ENCODE peak calls at places on chromosome 4, in ten cellular contexts. Z, G, T, I, J, V, F, X, H and Y are unnamed samples. For H3K4me1, the result is how much of the 10 kb centered on the place peaks cover.

GRCh38 chr4:6372649-6373525 is 99.5 kb downstream of the PPP2R2C start:
- DNase-seq in Z (no peak), G (peak), T (peak), I (no peak), J (no peak), V (no peak), F (no peak), X (peak), H (peak), Y (no peak)

GRCh38 chr4:146591986-146592385 is 46.7 kb upstream of the POU4F2 start:
- DNase-seq in Z (no peak), G (no peak), T (no peak), I (no peak), J (no peak), V (no peak), F (no peak), X (no peak), H (no peak), Y (no peak)

GRCh38 chr4:15691346-15692140 is 9.9 kb downstream of the FAM200B start:
- DNase-seq in Z (no peak), G (no peak), T (no peak), I (no peak), J (no peak), V (no peak), F (no peak), X (no peak), H (peak), Y (no peak)

GRCh38 chr4:18664051-18664450 is 642.5 kb upstream of the LCORL start:
- DNase-seq in Z (no peak), G (no peak), T (no peak), I (no peak), J (no peak), V (no peak), F (no peak), X (no peak), H (no peak), Y (no peak)

GRCh38 chr4:3721186-3721585 is 45.0 kb upstream of the ADRA2C start:
- DNase-seq in Z (no peak), G (no peak), T (no peak), I (no peak), J (no peak), V (no peak), F (no peak), X (no peak), H (no peak), Y (no peak)

GRCh38 chr4:26372525-26373172 is 51.8 kb downstream of the RBPJ start:
- DNase-seq in Z (no peak), G (no peak), T (peak), I (no peak), J (no peak), V (no peak), F (peak), X (peak), H (peak), Y (no peak)

GRCh38 chr4:161121451-161121850 is 1042.3 kb downstream of the FSTL5 start:
- DNase-seq in Z (no peak), G (no peak), T (no peak), I (no peak), J (no peak), V (no peak), F (no peak), X (no peak), H (no peak), Y (no peak)

GRCh38 chr4:106291678-106292077 is 24.3 kb downstream of the TBCK start:
- DNase-seq in Z (no peak), G (no peak), T (no peak), I (no peak), J (no peak), V (no peak), F (no peak), X (no peak), H (no peak), Y (no peak)

GRCh38 chr4:79851625-79852304 is 221.3 kb downstream of the ANTXR2 start:
- DNase-seq in Z (no peak), G (no peak), T (no peak), I (no peak), J (no peak), V (no peak), F (no peak), X (no peak), H (no peak), Y (no peak)

GRCh38 chr4:88054909-88055308 is 47.5 kb downstream of the PKD2 start:
- DNase-seq in Z (peak), G (peak), T (peak), I (no peak), J (no peak), V (no peak), F (no peak), X (no peak), H (peak), Y (peak)

GRCh38 chr4:10118355-10119004 is 1.9 kb upstream of the WDR1 start:
- DNase-seq in Z (no peak), G (no peak), T (no peak), I (no peak), J (no peak), V (no peak), F (no peak), X (peak), H (no peak), Y (no peak)

GRCh38 chr4:53916431-53916889 is 147.9 kb downstream of the CHIC2 start:
- DNase-seq in Z (no peak), G (no peak), T (no peak), I (no peak), J (no peak), V (no peak), F (no peak), X (no peak), H (no peak), Y (no peak)

GRCh38 chr4:103008875-103009729 is 10.4 kb downstream of the SLC9B1 start:
- DNase-seq in Z (no peak), G (peak), T (peak), I (no peak), J (no peak), V (no peak), F (no peak), X (peak), H (peak), Y (no peak)
- TF ChIP-seq POLR2AphosphoS5 in Z (no peak), G (no peak), T (no peak), I (no peak), J (no peak), V (no peak), F (no peak), X (no peak), H (no peak), Y (peak)

GRCh38 chr4:213971-214370 is 89.7 kb downstream of the ZNF718 start:
- DNase-seq in Z (no peak), G (no peak), T (no peak), I (no peak), J (no peak), V (no peak), F (no peak), X (no peak), H (no peak), Y (no peak)

GRCh38 chr4:212438-213174 is 88.3 kb downstream of the ZNF718 start:
- DNase-seq in Z (peak), G (peak), T (peak), I (no peak), J (peak), V (peak), F (peak), X (no peak), H (no peak), Y (peak)

GRCh38 chr4:206054-206453 is 81.8 kb downstream of the ZNF718 start:
- DNase-seq in Z (no peak), G (no peak), T (no peak), I (no peak), J (no peak), V (no peak), F (no peak), X (no peak), H (no peak), Y (no peak)

GRCh38 chr4:205097-205756 is 80.9 kb downstream of the ZNF718 start:
- DNase-seq in Z (no peak), G (no peak), T (no peak), I (no peak), J (no peak), V (no peak), F (no peak), X (no peak), H (no peak), Y (no peak)

DNA sequence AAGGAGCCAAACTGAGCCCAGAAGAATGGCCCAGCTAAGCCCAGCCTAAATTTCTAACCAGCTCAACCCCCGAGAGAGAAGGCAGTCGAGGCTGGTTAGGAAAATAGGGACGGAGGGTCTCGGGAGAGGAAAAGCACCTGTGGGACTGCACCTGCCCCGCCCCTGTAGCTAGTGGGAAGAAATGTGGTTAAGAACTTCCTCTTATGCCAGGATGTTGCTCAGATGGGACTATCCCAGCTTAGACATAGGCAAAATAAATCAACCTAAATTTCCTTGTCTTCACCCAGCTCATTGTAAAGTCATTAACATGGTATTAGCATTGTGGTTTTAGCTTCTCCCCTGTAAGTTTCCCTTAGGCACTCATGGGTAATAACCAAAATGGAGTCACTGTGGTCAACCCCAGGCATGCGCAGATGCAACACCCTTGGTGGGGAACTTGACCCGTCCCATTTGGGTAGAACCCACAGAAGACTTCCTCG is 86.8 kb downstream of the ZNF718 start:
- DNase-seq in Z (no peak), G (no peak), T (no peak), I (no peak), J (no peak), V (no peak), F (no peak), X (peak), H (no peak), Y (no peak)
- TF ChIP-seq EP300 in Z (no peak), G (no peak), T (no peak), I (no peak), J (no peak), V (no peak), F (no peak), X (no peak), H (no peak), Y (no peak)

DNA sequence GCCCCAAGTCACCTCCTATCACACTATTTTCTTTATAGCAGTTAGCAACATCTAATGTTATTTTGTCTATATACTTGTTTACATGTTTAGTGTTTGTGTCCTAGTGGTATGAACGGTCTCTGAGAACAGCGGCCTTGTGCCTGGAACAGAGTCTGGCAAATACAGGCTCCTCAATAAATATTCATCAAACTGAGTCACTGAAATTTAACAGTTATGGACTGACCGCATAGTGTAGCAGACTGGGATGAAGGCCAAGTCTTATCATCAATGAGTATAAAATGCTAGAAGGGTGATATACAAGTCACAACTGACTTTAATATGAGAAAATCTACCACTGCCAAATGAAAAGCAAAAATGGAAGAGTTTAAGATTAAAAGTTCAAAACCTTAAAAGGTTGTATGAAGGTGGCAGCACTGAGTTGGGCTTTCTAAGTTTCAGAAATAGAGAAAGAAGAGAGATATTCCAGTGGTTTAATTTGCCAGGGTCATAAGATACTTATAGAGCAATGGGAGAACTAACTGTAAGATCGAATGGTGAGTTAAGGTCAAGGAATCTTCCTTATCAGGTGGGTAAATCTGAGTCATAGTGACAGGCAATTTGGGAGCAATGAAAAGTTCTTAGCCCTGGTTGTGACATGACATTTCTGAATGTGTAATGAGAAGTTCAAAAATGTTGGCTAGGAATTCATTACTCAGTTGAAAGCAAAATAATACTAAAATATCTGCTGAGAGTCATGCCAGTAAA is 34.9 kb downstream of the ELOVL6 start:
- DNase-seq in Z (no peak), G (no peak), T (no peak), I (no peak), J (no peak), V (no peak), F (no peak), X (no peak), H (no peak), Y (no peak)
- H3K4me1 ChIP-seq in Z (under half), G (under half), T (under half), I (under half), J (under half), V (under half), F (under half), X (under half), H (under half), Y (under half)

GRCh38 chr4:74627516-74627915 is 166.8 kb downstream of the BTC start:
- DNase-seq in Z (no peak), G (no peak), T (no peak), I (no peak), J (no peak), V (no peak), F (no peak), X (no peak), H (no peak), Y (no peak)
- TF ChIP-seq POLR2AphosphoS5 in Z (no peak), G (no peak), T (no peak), I (no peak), J (no peak), V (no peak), F (no peak), X (no peak), H (no peak), Y (peak)